ENCODE peak calls at places on chromosomes 12 and 14, in five cellular contexts. One of them, this sample, is unnamed.

GRCh38 chr12:99658950-99659349 is 11.4 kb downstream of the GARIN6 start:
- DNase-seq in NT2/D1: no peak
- DNase-seq in H7: no peak
- DNase-seq in testis: no peak
- DNase-seq in heart left ventricle: no peak
- DNase-seq in this sample: no peak

GRCh38 chr12:101038289-101038871 is 171.7 kb downstream of the SLC5A8 start:
- DNase-seq in testis: no peak
- DNase-seq in NT2/D1: no peak
- DNase-seq in H7: no peak
- DNase-seq in heart left ventricle: no peak
- DNase-seq in this sample: peak; percentile 19

GRCh38 chr14:37275963-37276362 is 78.2 kb downstream of the MIPOL1 start:
- DNase-seq in H7: no peak
- DNase-seq in NT2/D1: no peak
- DNase-seq in testis: no peak
- DNase-seq in heart left ventricle: no peak
- DNase-seq in this sample: no peak

GRCh38 chr12:23428758-23429157 is 520.7 kb downstream of the SOX5 start:
- DNase-seq in NT2/D1: no peak
- DNase-seq in testis: no peak
- DNase-seq in H7: no peak
- DNase-seq in heart left ventricle: no peak
- DNase-seq in this sample: no peak

GRCh38 chr14:93045211-93045674 is 70.5 kb downstream of the ITPK1 start:
- DNase-seq in NT2/D1: peak; percentile 75
- DNase-seq in H7: peak; percentile 89
- DNase-seq in heart left ventricle: no peak
- DNase-seq in testis: peak; percentile 42
- DNase-seq in this sample: no peak

GRCh38 chr14:95382747-95383146 is 63.0 kb upstream of the CLMN start:
- DNase-seq in testis: no peak
- DNase-seq in heart left ventricle: no peak
- DNase-seq in H7: no peak
- DNase-seq in NT2/D1: no peak
- DNase-seq in this sample: no peak

GRCh38 chr12:58452546-58452945 is 467.8 kb downstream of the LRIG3 start:
- DNase-seq in H7: no peak
- DNase-seq in testis: no peak
- DNase-seq in heart left ventricle: no peak
- DNase-seq in NT2/D1: no peak
- DNase-seq in this sample: peak; percentile 56

GRCh38 chr12:89263153-89263552 is 89.1 kb downstream of the DUSP6 start:
- DNase-seq in H7: no peak
- DNase-seq in heart left ventricle: no peak
- DNase-seq in testis: no peak
- DNase-seq in NT2/D1: no peak
- DNase-seq in this sample: no peak

GRCh38 chr14:75047506-75047905 is 3.8 kb downstream of the MLH3 start:
- DNase-seq in testis: no peak
- DNase-seq in heart left ventricle: no peak
- DNase-seq in NT2/D1: no peak
- DNase-seq in H7: no peak
- DNase-seq in this sample: peak; percentile 21

GRCh38 chr14:35261774-35262173 is 30.4 kb upstream of the PSMA6 start:
- DNase-seq in heart left ventricle: no peak
- DNase-seq in NT2/D1: no peak
- DNase-seq in testis: no peak
- DNase-seq in H7: no peak
- DNase-seq in this sample: peak; percentile 7

GRCh38 chr12:84913151-84913550 is 552 bp upstream of the SLC6A15 start:
- DNase-seq in H7: peak; percentile 13
- DNase-seq in heart left ventricle: no peak
- DNase-seq in testis: peak; percentile 18
- DNase-seq in NT2/D1: peak; percentile 35
- DNase-seq in this sample: no peak

GRCh38 chr12:6775185-6775770 is 3.0 kb downstream of the LAG3 start:
- DNase-seq in testis: no peak
- DNase-seq in H7: no peak
- DNase-seq in NT2/D1: no peak
- DNase-seq in heart left ventricle: no peak
- DNase-seq in this sample: no peak

GRCh38 chr12:103442822-103443221 is 52.9 kb downstream of the C12orf42 start:
- DNase-seq in heart left ventricle: no peak
- DNase-seq in NT2/D1: no peak
- DNase-seq in testis: no peak
- DNase-seq in H7: no peak
- DNase-seq in this sample: no peak

GRCh38 chr12:63805704-63806672 is 26.3 kb downstream of the RXYLT1 start:
- DNase-seq in H7: no peak
- DNase-seq in testis: no peak
- DNase-seq in NT2/D1: no peak
- DNase-seq in heart left ventricle: no peak
- DNase-seq in this sample: no peak

GRCh38 chr12:45535610-45536180 is 193.8 kb upstream of the ARID2 start:
- DNase-seq in H7: no peak
- DNase-seq in heart left ventricle: no peak
- DNase-seq in NT2/D1: no peak
- DNase-seq in testis: no peak
- DNase-seq in this sample: no peak

GRCh38 chr14:89182326-89182725 is 234.7 kb downstream of the FOXN3 start:
- DNase-seq in testis: no peak
- DNase-seq in H7: no peak
- DNase-seq in NT2/D1: no peak
- DNase-seq in heart left ventricle: no peak
- DNase-seq in this sample: no peak

GRCh38 chr12:64083285-64084210 is 138.5 kb downstream of the KICS2 start:
- DNase-seq in H7: no peak
- DNase-seq in heart left ventricle: no peak
- DNase-seq in testis: peak; percentile 92
- DNase-seq in NT2/D1: no peak
- DNase-seq in this sample: peak; percentile 95

GRCh38 chr12:57822392-57823130 is 4.0 kb upstream of the AVIL start:
- DNase-seq in NT2/D1: no peak
- DNase-seq in heart left ventricle: no peak
- DNase-seq in H7: no peak
- DNase-seq in testis: no peak
- DNase-seq in this sample: no peak

GRCh38 chr12:108241961-108242360 is 97.2 kb downstream of the CMKLR1 start:
- DNase-seq in NT2/D1: no peak
- DNase-seq in testis: no peak
- DNase-seq in H7: no peak
- DNase-seq in heart left ventricle: no peak
- DNase-seq in this sample: no peak

GRCh38 chr12:89280833-89281533 is 71.3 kb downstream of the DUSP6 start:
- DNase-seq in NT2/D1: no peak
- DNase-seq in testis: no peak
- DNase-seq in heart left ventricle: no peak
- DNase-seq in H7: no peak
- DNase-seq in this sample: peak; percentile 54

GRCh38 chr12:28709996-28710685 is 438.9 kb upstream of the FAR2 start:
- DNase-seq in heart left ventricle: no peak
- DNase-seq in NT2/D1: no peak
- DNase-seq in testis: no peak
- DNase-seq in H7: no peak
- DNase-seq in this sample: peak; percentile 41

GRCh38 chr12:65510584-65511050 is 232.1 kb downstream of the MSRB3 start:
- DNase-seq in heart left ventricle: peak; percentile 64
- DNase-seq in H7: peak; percentile 40
- DNase-seq in NT2/D1: peak; percentile 90
- DNase-seq in testis: peak; percentile 21
- DNase-seq in this sample: no peak

GRCh38 chr12:42893802-42894201 is 304.3 kb upstream of the PRICKLE1 start:
- DNase-seq in heart left ventricle: no peak
- DNase-seq in NT2/D1: no peak
- DNase-seq in testis: no peak
- DNase-seq in H7: no peak
- DNase-seq in this sample: peak; percentile 32

GRCh38 chr14:32201816-32202467 is at the start of gene RNU6-7:
- DNase-seq in NT2/D1: no peak
- DNase-seq in heart left ventricle: no peak
- DNase-seq in testis: peak; percentile 74
- DNase-seq in H7: no peak
- DNase-seq in this sample: peak; percentile 17

GRCh38 chr14:90301580-90302181 is 30.1 kb downstream of the NRDE2 start:
- DNase-seq in H7: no peak
- DNase-seq in heart left ventricle: no peak
- DNase-seq in testis: no peak
- DNase-seq in NT2/D1: no peak
- DNase-seq in this sample: peak; percentile 80

GRCh38 chr14:88551936-88552565 is 2.8 kb downstream of the PTPN21 start:
- DNase-seq in testis: peak; percentile 43
- DNase-seq in NT2/D1: no peak
- DNase-seq in H7: peak; percentile 38
- DNase-seq in heart left ventricle: no peak
- DNase-seq in this sample: peak; percentile 19

GRCh38 chr14:87503711-87504110 is 489.3 kb downstream of the GALC start:
- DNase-seq in heart left ventricle: no peak
- DNase-seq in NT2/D1: peak; percentile 20
- DNase-seq in testis: no peak
- DNase-seq in H7: peak; percentile 2
- DNase-seq in this sample: no peak

GRCh38 chr12:2095878-2096277 is 43.1 kb downstream of the CACNA1C start:
- DNase-seq in testis: no peak
- DNase-seq in heart left ventricle: no peak
- DNase-seq in NT2/D1: no peak
- DNase-seq in H7: no peak
- DNase-seq in this sample: no peak

GRCh38 chr12:3116106-3116898 is 39.1 kb downstream of the TSPAN9 start:
- DNase-seq in NT2/D1: no peak
- DNase-seq in heart left ventricle: no peak
- DNase-seq in H7: peak; percentile 60
- DNase-seq in testis: no peak
- DNase-seq in this sample: peak; percentile 40

GRCh38 chr12:42056130-42056529 is 88.5 kb downstream of the GXYLT1 start:
- DNase-seq in heart left ventricle: no peak
- DNase-seq in NT2/D1: no peak
- DNase-seq in H7: no peak
- DNase-seq in testis: no peak
- DNase-seq in this sample: no peak

GRCh38 chr14:73277376-73277775 is 40.1 kb downstream of the PAPLN start:
- DNase-seq in H7: no peak
- DNase-seq in testis: no peak
- DNase-seq in NT2/D1: no peak
- DNase-seq in heart left ventricle: no peak
- DNase-seq in this sample: no peak
- H3K36me3 ChIP-seq in H7: peaks cover 14% of the 10 kb centered on the region
- H3K36me3 ChIP-seq in testis: no peaks in the 10 kb centered on the region
- H3K36me3 ChIP-seq in NT2/D1: peaks cover 46% of the 10 kb centered on the region
- H3K36me3 ChIP-seq in heart left ventricle: peaks cover 100% of the 10 kb centered on the region
- H3K36me3 ChIP-seq in this sample: peaks cover 44% of the 10 kb centered on the region

DNA sequence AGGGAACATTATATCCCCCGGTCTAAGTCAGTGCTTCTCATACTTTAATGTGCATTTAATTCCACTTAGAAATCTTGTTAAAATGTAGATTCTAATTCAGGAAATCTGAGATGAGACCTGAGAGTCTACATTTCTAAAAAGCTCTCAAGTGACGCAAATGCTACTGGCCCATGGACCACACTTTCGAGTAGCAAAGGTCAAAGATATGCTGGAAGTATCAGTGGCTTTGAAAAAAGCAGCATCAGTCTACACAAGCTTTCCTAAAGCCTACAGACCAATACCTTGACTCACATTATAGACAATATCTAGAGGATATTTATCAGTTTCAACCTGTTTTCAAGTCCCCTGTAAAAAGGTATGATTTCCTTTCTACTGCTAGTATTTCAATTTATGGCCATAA is 248.6 kb downstream of the CEP128 start:
- DNase-seq in heart left ventricle: no peak
- DNase-seq in testis: no peak
- DNase-seq in NT2/D1: no peak
- DNase-seq in H7: no peak
- DNase-seq in this sample: no peak
- H3K36me3 ChIP-seq in heart left ventricle: no peaks in the 10 kb centered on the region
- H3K36me3 ChIP-seq in testis: no peaks in the 10 kb centered on the region
- H3K36me3 ChIP-seq in NT2/D1: no peaks in the 10 kb centered on the region
- H3K36me3 ChIP-seq in H7: no peaks in the 10 kb centered on the region
- H3K36me3 ChIP-seq in this sample: no peaks in the 10 kb centered on the region

GRCh38 chr12:132739600-132740312 is 21.9 kb downstream of the ANKLE2 start:
- DNase-seq in heart left ventricle: no peak
- DNase-seq in H7: no peak
- DNase-seq in NT2/D1: no peak
- DNase-seq in testis: no peak
- DNase-seq in this sample: no peak

GRCh38 chr12:132736913-132737312 is 24.7 kb downstream of the ANKLE2 start:
- DNase-seq in testis: no peak
- DNase-seq in H7: no peak
- DNase-seq in NT2/D1: no peak
- DNase-seq in heart left ventricle: peak; percentile 43
- DNase-seq in this sample: no peak

GRCh38 chr12:132735496-132735895 is 24.9 kb downstream of the PGAM5 start:
- DNase-seq in heart left ventricle: peak; percentile 40
- DNase-seq in NT2/D1: no peak
- DNase-seq in H7: peak; percentile 47
- DNase-seq in testis: no peak
- DNase-seq in this sample: no peak

GRCh38 chr12:132734206-132734605 is 23.6 kb downstream of the PGAM5 start:
- DNase-seq in heart left ventricle: no peak
- DNase-seq in H7: no peak
- DNase-seq in NT2/D1: no peak
- DNase-seq in testis: no peak
- DNase-seq in this sample: no peak

DNA sequence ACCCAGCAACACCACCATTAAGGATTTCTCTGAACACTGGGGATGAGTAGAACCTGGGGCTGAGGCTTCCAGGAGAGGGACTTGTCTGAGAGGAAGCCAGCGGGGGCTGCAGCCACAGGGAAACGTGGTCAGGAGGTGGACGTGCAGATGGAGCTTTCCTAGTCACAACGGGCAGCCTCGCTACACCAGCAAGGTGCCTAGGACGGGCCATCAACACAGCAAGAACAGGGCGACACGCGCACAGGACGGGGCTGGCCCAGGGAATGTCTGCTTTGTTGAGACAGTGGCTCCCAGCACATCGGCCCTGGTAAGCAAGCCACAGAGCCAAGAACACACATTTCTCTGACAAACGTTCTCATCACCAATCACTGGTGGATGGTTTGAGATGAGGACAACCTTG is 25.3 kb downstream of the ANKLE2 start:
- DNase-seq in NT2/D1: no peak
- DNase-seq in testis: no peak
- DNase-seq in heart left ventricle: peak; percentile 32
- DNase-seq in H7: no peak
- DNase-seq in this sample: no peak
- H3K36me3 ChIP-seq in NT2/D1: peaks cover 97% of the 10 kb centered on the region
- H3K36me3 ChIP-seq in testis: no peaks in the 10 kb centered on the region
- H3K36me3 ChIP-seq in heart left ventricle: peaks cover 95% of the 10 kb centered on the region
- H3K36me3 ChIP-seq in H7: peaks cover 64% of the 10 kb centered on the region
- H3K36me3 ChIP-seq in this sample: peaks cover 78% of the 10 kb centered on the region

DNA sequence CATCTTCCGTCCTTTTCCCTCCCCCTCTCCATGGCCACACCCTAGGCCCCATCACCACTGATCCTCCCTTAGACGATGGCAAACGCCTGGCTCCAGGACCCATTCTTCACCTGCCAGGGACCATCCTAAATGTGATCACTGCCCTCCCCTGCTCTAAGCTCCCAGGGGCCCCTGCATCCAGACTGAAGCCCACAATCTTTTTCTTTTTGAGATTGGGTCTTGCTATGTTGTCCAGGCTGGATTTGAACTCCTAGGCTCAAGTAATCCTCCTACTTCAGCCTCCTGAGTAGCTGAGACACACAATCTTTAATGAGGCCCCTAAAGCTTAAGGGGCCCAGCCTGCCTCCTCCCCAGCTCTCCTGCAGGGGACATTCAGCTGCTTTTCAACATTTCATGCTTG is 15.3 kb downstream of the RBM19 start:
- DNase-seq in H7: no peak
- DNase-seq in testis: no peak
- DNase-seq in heart left ventricle: no peak
- DNase-seq in NT2/D1: no peak
- DNase-seq in this sample: no peak
- H3K36me3 ChIP-seq in H7: peaks cover 33% of the 10 kb centered on the region
- H3K36me3 ChIP-seq in testis: no peaks in the 10 kb centered on the region
- H3K36me3 ChIP-seq in heart left ventricle: peaks cover 95% of the 10 kb centered on the region
- H3K36me3 ChIP-seq in NT2/D1: peaks cover 98% of the 10 kb centered on the region
- H3K36me3 ChIP-seq in this sample: peaks cover 55% of the 10 kb centered on the region

This sample was measured in IMR-90.